ENCODE peak calls at places on chromosomes 11 and 22, in ten cellular contexts. P, S, E, R, W, U, F, Q, G and M are unnamed samples. For H3K4me1, the result is how much of the 10 kb centered on the place peaks cover.

GRCh38 chr11:64762277-64762915 is 2.6 kb upstream of the PYGM start:
- DNase-seq in G (no peak), F (no peak), U (peak), P (no peak), R (no peak), Q (peak), S (no peak), W (no peak), E (no peak), M (peak)

GRCh38 chr22:38935023-38935422 is 22.4 kb upstream of the APOBEC3A start:
- DNase-seq in F (no peak), Q (peak), G (peak), W (peak), E (no peak), R (no peak), P (no peak), S (no peak), U (peak), M (peak)

GRCh38 chr11:59954219-59954847 is 9.5 kb upstream of the OOSP4A start:
- DNase-seq in R (no peak), G (no peak), F (no peak), Q (no peak), E (no peak), S (no peak), P (no peak), U (no peak), W (no peak), M (no peak)

GRCh38 chr11:94835571-94835970 is 67.4 kb downstream of the AMOTL1 start:
- DNase-seq in Q (no peak), S (no peak), P (no peak), F (no peak), W (no peak), E (no peak), G (no peak), U (no peak), R (peak), M (no peak)

GRCh38 chr11:58905141-58905715 is 34.1 kb upstream of the GLYATL1 start:
- DNase-seq in W (peak), U (no peak), E (peak), R (peak), F (no peak), S (no peak), G (no peak), P (peak), Q (no peak), M (no peak)

GRCh38 chr11:65719887-65720236 is 736 bp downstream of the RNASEH2C start:
- DNase-seq in R (peak), P (no peak), G (no peak), E (no peak), F (peak), Q (no peak), W (no peak), S (no peak), U (peak), M (no peak)

GRCh38 chr22:35754761-35755160 is 37.1 kb downstream of the APOL5 start:
- DNase-seq in S (no peak), Q (no peak), E (no peak), W (no peak), F (no peak), P (no peak), U (no peak), G (no peak), R (no peak), M (no peak)

GRCh38 chr22:35315141-35315854 is 15.6 kb downstream of the TOM1 start:
- DNase-seq in G (no peak), U (peak), Q (no peak), S (no peak), R (no peak), P (no peak), F (no peak), W (peak), E (no peak), M (peak)

GRCh38 chr11:118295199-118295598 is 9.3 kb upstream of the CD3E start:
- DNase-seq in G (no peak), R (no peak), U (no peak), F (no peak), S (no peak), E (no peak), P (no peak), W (no peak), Q (no peak), M (no peak)

GRCh38 chr11:35047179-35047578 is 91.8 kb upstream of the CD44 start:
- DNase-seq in R (no peak), S (peak), F (no peak), G (no peak), E (no peak), U (no peak), W (no peak), P (no peak), Q (no peak), M (no peak)

GRCh38 chr11:17786824-17787525 is 52.4 kb downstream of the KCNC1 start:
- DNase-seq in S (no peak), Q (no peak), U (no peak), E (peak), W (no peak), R (peak), P (no peak), F (no peak), G (no peak), M (no peak)

GRCh38 chr11:68117896-68118470 is 3.2 kb downstream of the CHKA start:
- DNase-seq in G (no peak), S (no peak), E (peak), W (no peak), P (peak), R (no peak), F (no peak), Q (no peak), U (no peak), M (peak)

GRCh38 chr11:18706330-18707243 is 8.0 kb downstream of the TMEM86A start:
- DNase-seq in P (peak), U (no peak), G (peak), Q (peak), W (peak), F (peak), R (no peak), S (no peak), E (no peak), M (peak)

GRCh38 chr11:131999084-131999483 is 628.7 kb downstream of the NTM start:
- DNase-seq in G (no peak), P (no peak), U (no peak), E (no peak), Q (no peak), W (no peak), S (no peak), R (no peak), F (peak), M (no peak)

GRCh38 chr22:36548606-36549005 is 19.6 kb upstream of the EIF3D start:
- DNase-seq in P (no peak), Q (no peak), F (no peak), E (peak), W (peak), G (no peak), U (no peak), S (no peak), R (no peak), M (no peak)

GRCh38 chr11:103892603-103893002 is 143.8 kb upstream of the DDI1 start:
- DNase-seq in W (no peak), Q (no peak), P (no peak), R (peak), G (no peak), E (no peak), S (no peak), F (no peak), U (no peak), M (no peak)

GRCh38 chr11:92920295-92920694 is 49.2 kb upstream of the MTNR1B start:
- DNase-seq in Q (no peak), E (no peak), F (no peak), G (no peak), W (no peak), S (no peak), R (no peak), P (no peak), U (no peak), M (no peak)

GRCh38 chr11:47161134-47161854 is 15.4 kb downstream of the ARFGAP2 start:
- DNase-seq in E (peak), G (peak), U (no peak), P (peak), W (peak), S (peak), F (peak), R (peak), Q (peak), M (peak)

GRCh38 chr22:44063462-44064371 is 39.6 kb downstream of the PARVB start:
- DNase-seq in W (no peak), Q (no peak), G (no peak), P (no peak), F (no peak), U (no peak), E (no peak), S (no peak), R (no peak), M (no peak)

GRCh38 chr11:26994579-26995210 is 783 bp downstream of the FIBIN start:
- DNase-seq in E (no peak), W (peak), R (no peak), U (peak), S (no peak), Q (no peak), P (no peak), F (peak), G (no peak), M (peak)

GRCh38 chr11:73203322-73203721 is 14.8 kb upstream of the P2RY2 start:
- DNase-seq in W (no peak), Q (no peak), F (peak), E (no peak), P (no peak), U (peak), G (no peak), R (no peak), S (no peak), M (no peak)

GRCh38 chr11:73203790-73204189 is 14.3 kb upstream of the P2RY2 start:
- DNase-seq in R (no peak), S (no peak), U (peak), G (no peak), Q (no peak), E (no peak), F (peak), P (no peak), W (no peak), M (no peak)

GRCh38 chr11:73201249-73201648 is 16.8 kb upstream of the P2RY2 start:
- DNase-seq in S (no peak), E (no peak), W (no peak), P (no peak), F (peak), Q (no peak), G (peak), U (peak), R (peak), M (no peak)

GRCh38 chr11:73200256-73200655 is 17.8 kb upstream of the P2RY2 start:
- DNase-seq in P (no peak), Q (no peak), F (no peak), U (peak), W (no peak), S (no peak), R (no peak), G (no peak), E (peak), M (no peak)

DNA sequence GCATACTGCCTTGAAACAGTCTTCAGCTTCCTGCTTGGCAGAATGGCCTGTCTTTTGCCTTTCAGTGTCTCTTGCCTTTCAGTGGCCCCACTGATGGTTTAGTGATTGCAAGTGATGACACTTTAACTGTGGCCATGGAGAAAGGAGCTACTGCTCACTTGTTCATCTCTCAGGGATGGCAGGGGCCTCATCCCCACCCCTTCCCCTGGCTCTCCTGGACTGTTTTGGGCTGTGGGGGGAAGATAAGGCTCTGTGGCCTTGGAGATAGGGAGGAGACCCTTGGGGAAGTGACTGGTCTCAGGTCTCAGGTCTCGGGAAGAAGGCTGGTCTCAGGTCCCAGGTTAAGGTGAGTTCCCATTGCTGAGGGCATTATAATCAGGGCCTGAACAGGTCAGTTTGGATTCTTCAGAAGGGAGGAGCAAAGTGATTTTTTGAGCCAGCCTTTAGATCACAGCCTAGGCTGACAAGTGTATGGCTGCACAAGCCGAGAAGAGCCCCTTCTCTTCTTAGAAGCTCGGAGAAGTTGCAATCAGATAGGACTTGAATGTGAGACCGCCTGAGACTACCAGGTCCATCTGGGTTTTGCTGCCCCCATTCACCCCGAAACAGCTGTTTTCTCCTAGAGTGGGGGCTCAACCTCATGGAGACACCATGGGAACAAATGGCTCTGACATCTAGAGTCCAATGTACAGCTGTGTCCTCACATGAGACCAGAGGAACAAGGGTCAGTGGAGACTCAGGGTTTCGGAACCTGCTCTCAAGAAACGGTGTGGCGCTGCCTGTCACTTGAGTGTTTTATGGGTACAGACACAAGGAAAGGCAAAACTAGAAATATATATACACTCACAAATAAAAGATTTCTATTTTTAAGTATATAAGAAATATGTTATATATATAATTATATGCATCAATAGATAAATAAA is 15.9 kb upstream of the P2RY2 start:
- DNase-seq in E (no peak), U (no peak), F (no peak), G (no peak), Q (no peak), W (no peak), P (no peak), S (no peak), R (no peak), M (no peak)
- H3K4me1 ChIP-seq in E (under half), U (under half), F (under half), G (under half), Q (under half), W (under half), P (under half), S (under half), R (under half), M (under half)

DNA sequence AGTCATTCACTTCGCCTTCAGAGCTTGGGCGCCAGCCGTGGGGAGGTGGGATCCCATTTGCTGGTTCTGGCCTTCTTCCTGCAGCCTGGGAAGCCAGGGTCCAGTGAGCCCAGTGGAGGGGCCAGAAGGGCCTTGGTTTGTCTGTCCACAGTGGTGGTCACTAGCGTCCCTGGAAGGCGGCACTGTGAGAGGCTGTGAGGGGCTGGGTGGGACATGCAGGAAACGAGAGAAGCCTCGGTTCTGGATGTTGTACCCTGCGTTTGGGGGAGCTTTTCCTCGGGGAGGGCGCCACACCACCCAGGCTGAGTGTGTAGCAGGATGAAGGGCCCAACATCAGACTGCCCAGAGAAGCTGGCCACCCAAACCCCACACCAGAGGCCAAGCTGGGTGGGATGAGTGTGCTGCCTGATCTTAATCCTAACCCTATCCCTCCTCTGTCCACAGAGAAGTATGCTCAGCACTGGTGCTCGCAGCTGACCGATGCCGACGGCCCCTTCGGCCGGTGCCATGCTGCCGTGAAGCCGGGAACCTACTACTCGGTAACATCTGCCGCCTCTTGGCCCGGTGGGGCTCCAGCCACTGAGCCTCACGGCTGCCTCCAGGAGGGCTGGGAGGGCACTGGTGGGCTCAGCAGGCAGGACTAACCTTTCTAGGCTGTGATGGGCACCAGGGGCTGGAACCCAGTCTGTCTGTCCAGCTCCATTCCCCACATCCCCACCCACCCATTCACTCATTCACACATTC is 14.4 kb downstream of the MUC5AC start:
- DNase-seq in S (no peak), R (no peak), U (no peak), G (no peak), W (no peak), E (no peak), Q (no peak), P (no peak), F (no peak), M (no peak)
- H3K4me1 ChIP-seq in S (under half), R (under half), U (under half), G (under half), W (under half), E (under half), Q (under half), P (under half), F (under half), M (under half)

DNA sequence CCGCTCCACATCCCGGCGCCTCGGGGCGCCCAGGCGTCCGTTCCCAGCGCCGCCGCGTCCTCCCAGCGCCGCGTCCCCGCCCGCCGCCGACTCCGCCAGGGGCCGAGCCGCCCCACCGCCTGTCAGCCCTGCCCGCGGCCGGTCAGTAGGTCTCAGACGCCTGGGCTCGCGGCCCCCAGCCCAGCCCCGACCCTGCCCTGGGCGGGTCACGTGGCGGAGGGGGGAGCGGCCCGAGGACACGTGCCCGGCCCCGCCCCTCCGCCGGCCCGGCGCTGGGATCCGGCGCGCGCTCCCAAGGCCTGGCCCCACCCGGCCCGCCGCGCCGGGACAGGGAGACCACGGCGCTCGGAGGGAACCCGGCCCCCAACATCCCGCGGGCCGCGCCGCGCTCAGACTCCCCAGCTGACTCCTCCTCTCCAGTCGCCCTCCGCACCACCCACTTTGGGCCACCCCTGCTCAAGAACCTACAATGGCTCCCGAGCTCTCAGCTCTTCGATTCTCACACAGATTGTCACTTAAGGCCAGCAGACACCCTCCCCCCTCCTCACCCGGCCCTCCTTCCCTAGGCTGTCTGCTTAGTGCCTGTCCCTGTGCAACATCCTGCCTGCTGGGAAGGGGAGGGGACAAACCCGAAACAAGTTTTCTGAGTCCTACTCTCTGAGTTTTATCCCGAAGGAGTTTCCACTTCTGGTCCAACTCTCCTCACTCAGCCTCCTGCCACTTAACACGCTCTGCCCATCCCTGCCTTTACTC is at the start of gene RAB3IL1:
- DNase-seq in W (peak), G (no peak), Q (peak), P (peak), S (no peak), F (peak), U (peak), R (no peak), E (peak), M (no peak)
- H3K4me1 ChIP-seq in W (under half), G (under half), Q (under half), P (under half), S (under half), F (under half), U (under half), R (under half), E (under half), M (under half)

GRCh38 chr11:56961609-56962008 is 27.1 kb upstream of the OR5AK2 start:
- DNase-seq in W (no peak), R (no peak), U (no peak), F (no peak), P (no peak), E (no peak), Q (no peak), S (no peak), G (no peak), M (no peak)
- H3K4me1 ChIP-seq in W (under half), R (under half), U (under half), F (under half), P (under half), E (under half), Q (under half), S (under half), G (under half), M (under half)

GRCh38 chr22:46684706-46685105 is 53.3 kb downstream of the CERK start:
- DNase-seq in Q (peak), W (peak), U (no peak), R (no peak), P (peak), F (no peak), E (no peak), G (no peak), S (no peak), M (peak)
- H3K4me1 ChIP-seq in Q (half or more), W (half or more), U (under half), R (under half), P (under half), F (under half), E (under half), G (under half), S (under half), M (under half)

DNA sequence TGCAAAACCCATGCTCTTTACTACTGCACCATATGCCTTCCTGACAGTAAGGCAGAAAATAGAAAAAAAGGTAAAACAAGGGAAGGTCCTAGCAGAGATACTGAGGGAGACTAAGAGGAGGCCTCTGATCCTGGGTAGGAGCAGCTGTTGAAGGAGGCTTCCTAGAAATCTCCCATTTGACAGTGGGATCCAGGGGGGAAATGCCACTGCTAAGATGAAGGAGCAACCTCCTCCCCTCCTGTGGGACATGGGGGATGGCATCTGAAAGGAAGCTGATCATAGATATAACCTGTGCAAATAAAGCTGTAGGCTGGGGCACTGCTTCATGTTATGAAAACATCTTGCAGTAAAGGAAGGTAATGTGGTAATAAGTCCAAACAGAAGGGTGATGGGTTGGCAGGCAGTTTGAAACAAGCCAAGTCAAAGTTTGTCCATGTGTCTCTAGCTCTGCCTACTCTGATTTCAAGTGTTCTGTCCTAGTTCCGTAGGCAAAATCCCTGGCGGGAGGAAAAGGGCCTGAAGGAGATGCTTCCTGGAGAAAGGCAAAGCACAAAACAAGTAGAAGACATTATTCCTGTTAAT is 86.7 kb upstream of the EED start:
- DNase-seq in E (no peak), S (no peak), F (no peak), U (no peak), W (no peak), G (no peak), Q (no peak), P (no peak), R (no peak), M (no peak)
- H3K4me1 ChIP-seq in E (under half), S (under half), F (under half), U (under half), W (under half), G (under half), Q (under half), P (under half), R (under half), M (under half)

GRCh38 chr11:62542750-62543567 is 3.6 kb downstream of the AHNAK start:
- DNase-seq in R (peak), E (peak), W (peak), F (peak), S (peak), Q (peak), G (peak), U (peak), P (peak), M (peak)
- H3K4me1 ChIP-seq in R (half or more), E (under half), W (half or more), F (under half), S (half or more), Q (half or more), G (under half), U (half or more), P (under half), M (half or more)

GRCh38 chr22:46764140-46764680 is 1.8 kb downstream of the TBC1D22A start:
- DNase-seq in Q (no peak), E (no peak), W (no peak), R (peak), G (no peak), S (no peak), F (no peak), P (no peak), U (no peak), M (no peak)

GRCh38 chr22:46762238-46763050 is at the start of gene TBC1D22A:
- DNase-seq in R (peak), F (peak), W (peak), U (peak), G (peak), P (peak), E (peak), Q (peak), S (peak), M (peak)

GRCh38 chr22:46761539-46762237 is 762 bp upstream of the TBC1D22A start:
- DNase-seq in S (no peak), F (no peak), E (peak), Q (no peak), G (no peak), P (no peak), R (peak), U (no peak), W (no peak), M (no peak)

GRCh38 chr22:46764779-46765485 is 2.5 kb downstream of the TBC1D22A start:
- DNase-seq in P (no peak), F (no peak), U (no peak), W (no peak), Q (peak), S (no peak), G (no peak), R (no peak), E (no peak), M (peak)

GRCh38 chr22:46763051-46763705 is 728 bp downstream of the TBC1D22A start:
- DNase-seq in G (no peak), W (peak), Q (no peak), S (peak), R (peak), F (no peak), P (no peak), E (no peak), U (no peak), M (no peak)
- H3K4me1 ChIP-seq in G (under half), W (half or more), Q (half or more), S (under half), R (under half), F (under half), P (under half), E (under half), U (under half), M (under half)